ENCODE peak calls at places on chromosomes 11 and 22, in eight cellular contexts. S, O, T, P, F, R, C and B are unnamed samples.

GRCh38 chr11:95231881-95232605 is 1.0 kb upstream of the SESN3 start:
- DNase-seq in T (peak), R (no peak), C (peak), O (peak), S (peak), P (no peak), F (no peak), B (no peak)

GRCh38 chr11:47393163-47394049 is 15.0 kb upstream of the SLC39A13 start:
- DNase-seq in O (no peak), R (peak), P (no peak), F (no peak), T (peak), S (no peak), C (no peak), B (no peak)

GRCh38 chr22:46652081-46652929 is 32.1 kb downstream of the GRAMD4 start:
- DNase-seq in T (peak), R (no peak), P (no peak), C (no peak), O (no peak), S (no peak), F (no peak), B (no peak)

GRCh38 chr22:38450234-38450797 is 4.7 kb downstream of the KCNJ4 start:
- DNase-seq in T (no peak), S (no peak), R (no peak), P (no peak), O (no peak), F (no peak), C (no peak), B (no peak)

GRCh38 chr11:75272821-75273301 is 32.3 kb downstream of the TPBGL start:
- DNase-seq in O (no peak), F (no peak), R (no peak), P (no peak), S (no peak), C (no peak), T (no peak), B (no peak)

GRCh38 chr22:50735739-50736030 is 2.3 kb upstream of the ACR start:
- DNase-seq in P (no peak), R (no peak), O (no peak), F (no peak), C (no peak), T (no peak), S (no peak), B (no peak)

GRCh38 chr22:24076091-24076867 is 65.2 kb downstream of the CABIN1 start:
- DNase-seq in C (no peak), O (no peak), F (no peak), P (no peak), R (no peak), S (no peak), T (no peak), B (no peak)

GRCh38 chr11:61022311-61023085 is 51.0 kb downstream of the CD6 start:
- DNase-seq in O (no peak), P (no peak), R (no peak), S (no peak), C (no peak), F (no peak), T (no peak), B (no peak)

GRCh38 chr11:75668508-75669297 is at the start of gene MAP6:
- DNase-seq in R (no peak), P (no peak), T (peak), O (peak), C (no peak), S (peak), F (no peak), B (no peak)

GRCh38 chr11:77071671-77072605 is 5.2 kb downstream of the CAPN5 start:
- DNase-seq in T (peak), R (no peak), O (no peak), P (no peak), C (no peak), F (no peak), S (no peak), B (no peak)

GRCh38 chr11:135009125-135009524 is 597.1 kb upstream of the B3GAT1 start:
- DNase-seq in T (no peak), C (no peak), F (no peak), S (no peak), P (no peak), R (no peak), O (no peak), B (no peak)

GRCh38 chr22:36359172-36359973 is 28.4 kb downstream of the MYH9 start:
- DNase-seq in O (no peak), F (no peak), P (no peak), C (no peak), S (peak), R (no peak), T (no peak), B (no peak)

GRCh38 chr22:20062766-20063083 is 17.3 kb upstream of the DGCR8 start:
- DNase-seq in R (no peak), S (no peak), T (peak), F (no peak), C (no peak), P (peak), O (no peak), B (no peak)

GRCh38 chr11:131546218-131546895 is 175.9 kb downstream of the NTM start:
- DNase-seq in S (no peak), C (no peak), O (no peak), F (no peak), T (no peak), R (no peak), P (no peak), B (no peak)

GRCh38 chr22:42992092-42992491 is 22.9 kb downstream of the PACSIN2 start:
- DNase-seq in F (no peak), O (no peak), T (no peak), S (no peak), C (no peak), R (no peak), P (no peak), B (no peak)

GRCh38 chr11:69641681-69642548 is 959 bp downstream of the CCND1 start:
- DNase-seq in F (no peak), T (peak), C (no peak), O (no peak), R (no peak), P (no peak), S (no peak), B (no peak)

GRCh38 chr22:38766076-38766777 is 10.4 kb upstream of the SUN2 start:
- DNase-seq in S (peak), C (no peak), R (no peak), T (peak), O (peak), F (no peak), P (no peak), B (no peak)

GRCh38 chr11:133726576-133726975 is 118.7 kb downstream of the SPATA19 start:
- DNase-seq in S (peak), F (no peak), O (no peak), C (no peak), R (no peak), P (no peak), T (no peak), B (no peak)

GRCh38 chr11:118251858-118252652 is at the start of gene MPZL3:
- DNase-seq in T (peak), C (peak), R (no peak), O (peak), F (no peak), P (no peak), S (peak), B (peak)

GRCh38 chr11:110928373-110928772 is 216.1 kb upstream of the ARHGAP20 start:
- DNase-seq in P (no peak), O (no peak), F (no peak), T (no peak), C (no peak), S (no peak), R (no peak), B (no peak)

GRCh38 chr22:21044931-21045584 is 688 bp upstream of the LRRC74B start:
- DNase-seq in F (no peak), O (no peak), P (peak), S (no peak), C (no peak), R (no peak), T (peak), B (no peak)

GRCh38 chr11:94987378-94987777 is 13.9 kb downstream of the KDM4D start:
- DNase-seq in P (no peak), R (no peak), O (no peak), F (no peak), T (no peak), S (no peak), C (no peak), B (no peak)

GRCh38 chr11:121833970-121834369 is 282.0 kb downstream of the BLID start:
- DNase-seq in R (no peak), C (no peak), P (no peak), S (no peak), O (no peak), F (no peak), T (no peak), B (no peak)

GRCh38 chr11:45161252-45162063 is 15.0 kb downstream of the PRDM11 start:
- DNase-seq in O (no peak), T (no peak), C (no peak), R (no peak), P (no peak), S (no peak), F (no peak), B (no peak)

GRCh38 chr22:27450448-27450847 is 351.1 kb downstream of the MN1 start:
- DNase-seq in R (no peak), F (no peak), P (no peak), T (no peak), C (no peak), S (no peak), O (no peak), B (no peak)

GRCh38 chr11:121508449-121508848 is 55.7 kb upstream of the SORL1-AS1 start:
- DNase-seq in C (no peak), R (no peak), S (no peak), T (no peak), F (no peak), O (no peak), P (no peak), B (no peak)

GRCh38 chr11:8577791-8578581 is 16.0 kb downstream of the STK33 start:
- DNase-seq in F (no peak), P (no peak), T (no peak), O (no peak), C (no peak), R (no peak), S (no peak), B (no peak)

GRCh38 chr11:87173185-87174039 is 135.7 kb downstream of the TMEM135 start:
- DNase-seq in R (peak), C (no peak), P (peak), F (peak), T (peak), O (no peak), S (no peak), B (no peak)

GRCh38 chr11:1344056-1344635 is 34.7 kb upstream of the TOLLIP start:
- DNase-seq in R (no peak), O (no peak), S (no peak), C (no peak), T (no peak), P (no peak), F (no peak), B (no peak)

GRCh38 chr11:44565746-44566558 is 489 bp downstream of the CD82 start:
- DNase-seq in C (no peak), F (no peak), S (no peak), R (no peak), P (no peak), O (no peak), T (no peak), B (no peak)

GRCh38 chr22:24410110-24410856 is 17.1 kb upstream of the ADORA2A start:
- DNase-seq in C (no peak), R (no peak), S (no peak), T (peak), O (no peak), F (no peak), P (no peak), B (no peak)

GRCh38 chr22:25362215-25362882 is 142.9 kb downstream of the CRYBB2 start:
- DNase-seq in S (peak), O (peak), C (peak), P (no peak), T (peak), R (no peak), F (no peak), B (no peak)